ENCODE peak calls at places on chromosomes 16 and 17, in six cellular contexts. E, D, P, A, B and R are unnamed samples. For H3K4me1, the result is how much of the 10 kb centered on the place peaks cover.

GRCh38 chr17:61579961-61580360 is 11.1 kb downstream of the NACA2 start:
- DNase-seq in P (peak), A (no peak), D (peak), E (peak), B (peak), R (no peak)

GRCh38 chr16:57530104-57530522 is 6.3 kb downstream of the CCDC102A start:
- DNase-seq in P (peak), A (no peak), B (no peak), E (no peak), D (peak), R (peak)

GRCh38 chr17:75876190-75876937 is 2.0 kb downstream of the TRIM47 start:
- DNase-seq in E (peak), A (peak), P (peak), D (peak), B (peak), R (peak)

GRCh38 chr16:15790458-15790857 is 66.4 kb downstream of the MYH11 start:
- DNase-seq in P (no peak), A (no peak), E (no peak), D (no peak), B (no peak), R (no peak)

GRCh38 chr17:59804910-59805381 is 87.8 kb downstream of the TUBD1 start:
- DNase-seq in P (peak), A (no peak), B (no peak), E (no peak), D (no peak), R (no peak)

GRCh38 chr17:49580055-49580721 is 4.5 kb downstream of the NXPH3 start:
- DNase-seq in B (no peak), E (no peak), D (no peak), A (no peak), P (no peak), R (no peak)

GRCh38 chr17:77491921-77492445 is 351.2 kb downstream of the SEC14L1 start:
- DNase-seq in E (peak), P (no peak), B (no peak), A (no peak), D (no peak), R (peak)

GRCh38 chr17:2084129-2084765 is 29.3 kb downstream of the HIC1 start:
- DNase-seq in P (peak), B (no peak), E (no peak), D (peak), A (no peak), R (no peak)

GRCh38 chr17:60493847-60494321 is 32.2 kb downstream of the APPBP2 start:
- DNase-seq in B (no peak), P (peak), E (no peak), D (no peak), A (no peak), R (no peak)

GRCh38 chr17:80599546-80600305 is 55.1 kb downstream of the RPTOR start:
- DNase-seq in P (peak), B (no peak), A (no peak), D (peak), E (no peak), R (no peak)

GRCh38 chr17:20008242-20009051 is 712 bp upstream of the SPECC1 start:
- DNase-seq in D (peak), B (peak), P (peak), E (no peak), A (no peak), R (no peak)

DNA sequence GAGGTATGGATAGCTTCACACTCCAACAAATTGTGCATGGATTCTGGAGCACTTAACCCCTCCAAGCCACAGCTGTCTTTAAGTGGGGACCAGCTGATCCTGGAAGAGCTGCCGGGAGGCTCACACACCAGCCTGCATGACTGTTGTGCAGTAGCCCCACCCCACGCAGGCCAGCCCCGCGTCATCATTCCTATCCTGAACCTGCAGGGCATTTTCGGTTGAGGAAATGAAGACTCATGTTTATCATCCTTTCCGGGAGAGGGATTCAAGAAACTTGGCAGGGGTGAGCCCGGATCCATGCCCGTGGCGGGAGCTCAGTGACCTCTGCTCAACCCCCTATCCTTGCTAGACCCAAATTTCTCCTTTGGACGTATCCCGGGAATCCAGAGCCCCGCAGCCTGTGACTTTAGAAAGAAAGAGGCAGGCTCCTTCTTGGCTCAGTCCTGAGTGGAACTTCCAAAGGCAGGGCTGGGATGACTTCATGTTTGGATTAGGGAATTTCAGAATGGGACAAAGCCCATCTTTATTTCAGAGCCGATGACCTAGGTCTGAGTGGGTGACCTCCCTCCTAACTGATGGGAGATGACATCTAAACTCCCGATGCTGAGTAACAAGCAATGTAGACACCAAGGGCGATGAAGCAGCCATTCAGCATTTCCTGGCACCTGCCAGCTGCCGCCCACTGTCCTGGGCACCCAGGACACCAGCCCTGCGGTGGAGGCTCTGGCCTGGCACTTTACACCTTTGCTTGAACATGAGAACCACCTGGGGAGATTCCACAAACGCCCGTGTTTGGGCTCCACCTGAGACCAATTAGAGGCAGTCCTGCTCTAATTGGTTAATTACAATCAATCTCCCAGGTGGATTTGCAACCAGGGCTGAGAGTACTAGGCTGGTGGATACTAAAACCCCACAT is 43.3 kb upstream of the CMIP start:
- DNase-seq in A (peak), P (peak), B (no peak), E (no peak), D (no peak), R (no peak)
- TF ChIP-seq EZH2phosphoT487 in A (no peak), P (no peak), B (no peak), E (no peak), D (no peak), R (no peak)

GRCh38 chr17:39073353-39073752 is 78.1 kb downstream of the PLXDC1 start:
- DNase-seq in P (no peak), B (no peak), A (no peak), E (no peak), D (no peak), R (no peak)

GRCh38 chr17:39077252-39077651 is 74.2 kb downstream of the PLXDC1 start:
- DNase-seq in E (no peak), B (no peak), P (no peak), D (no peak), A (no peak), R (no peak)

GRCh38 chr17:39069114-39069756 is 82.2 kb downstream of the PLXDC1 start:
- DNase-seq in B (peak), E (peak), D (peak), P (peak), A (no peak), R (peak)

GRCh38 chr17:39073916-39074315 is 77.5 kb downstream of the PLXDC1 start:
- DNase-seq in B (no peak), D (no peak), P (no peak), A (no peak), E (no peak), R (no peak)

GRCh38 chr17:39071573-39071972 is 79.9 kb downstream of the PLXDC1 start:
- DNase-seq in E (no peak), A (no peak), P (no peak), B (no peak), D (no peak), R (no peak)
- H3K27ac ChIP-seq in E (no peak), A (no peak), P (no peak), B (no peak), D (no peak), R (no peak)

GRCh38 chr16:8847623-8848022 is 21.2 kb downstream of the CARHSP1 start:
- DNase-seq in P (no peak), B (no peak), E (no peak), A (no peak), D (peak), R (no peak)
- H3K4me1 ChIP-seq in P (under half), B (under half), E (under half), A (under half), D (under half), R (under half)

DNA sequence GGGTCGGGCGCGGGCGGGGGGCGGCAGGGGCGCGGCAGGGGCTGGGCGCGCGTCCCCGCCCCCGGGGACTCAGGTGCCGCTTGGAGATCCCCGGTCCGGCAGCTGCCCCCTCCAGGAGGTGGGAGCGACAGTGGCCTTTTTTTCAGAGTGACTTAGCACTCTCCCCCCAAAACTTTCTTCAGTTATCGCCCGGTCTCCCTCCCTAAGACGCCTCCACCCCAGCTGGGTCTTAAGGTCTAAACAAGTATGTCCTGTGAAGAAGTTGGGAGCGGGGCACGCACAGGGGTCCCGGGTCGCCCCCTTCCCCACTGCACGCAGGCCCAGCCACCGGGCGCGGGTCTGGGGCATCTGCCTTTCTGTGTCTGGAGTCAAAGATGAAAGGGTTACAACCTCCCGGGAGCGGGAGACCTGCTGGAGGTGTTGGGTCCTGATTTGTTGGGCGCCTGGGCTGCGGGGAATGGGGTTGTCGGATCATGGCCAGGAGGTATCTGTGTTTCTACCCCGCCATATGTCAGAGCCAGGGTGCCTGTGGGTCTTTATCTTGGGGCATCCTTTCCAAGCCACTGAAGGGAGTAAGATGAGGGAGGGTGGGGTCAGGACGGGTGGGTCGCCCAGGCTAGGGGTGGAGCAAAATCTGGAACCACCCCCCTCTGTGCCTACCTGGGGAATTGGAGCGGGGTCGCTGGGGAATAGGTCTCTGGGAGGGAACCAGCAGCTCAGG is 748 bp downstream of the FMNL1 start:
- DNase-seq in P (no peak), A (no peak), E (peak), B (peak), D (no peak), R (peak)
- TF ChIP-seq EZH2phosphoT487 in P (no peak), A (no peak), E (no peak), B (no peak), D (no peak), R (no peak)

DNA sequence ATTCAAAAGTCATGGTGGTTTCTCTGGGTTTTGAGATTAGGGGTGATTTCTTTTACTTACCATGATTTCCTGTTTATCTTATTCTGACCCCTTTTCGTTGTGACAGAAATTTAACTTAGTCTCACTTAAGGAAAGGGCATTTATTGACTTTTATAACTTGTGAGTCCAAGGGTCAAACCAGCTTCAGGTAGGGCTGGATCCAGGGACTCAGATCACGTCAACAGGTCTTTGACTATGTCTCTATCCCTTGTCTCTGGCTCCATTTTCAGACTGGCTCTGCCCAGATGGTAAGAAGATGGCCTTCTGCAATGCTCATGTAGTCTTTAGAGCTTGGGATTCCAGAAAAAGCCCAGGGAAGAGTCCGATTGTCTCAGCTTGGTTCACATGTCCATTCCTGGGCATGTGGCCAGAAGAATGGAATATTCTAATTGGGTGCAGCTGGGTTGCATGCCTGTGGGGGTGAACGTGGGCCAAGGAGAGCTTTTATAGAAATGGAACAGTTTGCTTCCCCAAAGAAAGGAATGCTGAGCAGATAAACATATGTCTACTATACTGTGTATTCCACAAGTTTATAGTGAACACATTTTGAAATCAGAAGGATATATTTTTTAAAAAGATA is 13.4 kb downstream of the USP43 start:
- DNase-seq in P (peak), E (no peak), B (no peak), A (no peak), D (peak), R (no peak)
- H3K27ac ChIP-seq in P (no peak), E (no peak), B (no peak), A (no peak), D (peak), R (no peak)

GRCh38 chr17:17690156-17690737 is 9.0 kb downstream of the RAI1 start:
- DNase-seq in B (no peak), P (no peak), E (no peak), D (no peak), A (no peak), R (no peak)
- H3K4me1 ChIP-seq in B (under half), P (under half), E (under half), D (half or more), A (half or more), R (half or more)

GRCh38 chr16:11896776-11897175 is 19.0 kb downstream of the GSPT1 start:
- DNase-seq in A (no peak), P (peak), B (no peak), E (no peak), D (no peak), R (no peak)
- TF ChIP-seq EZH2phosphoT487 in A (no peak), P (no peak), B (no peak), E (no peak), D (no peak), R (no peak)

DNA sequence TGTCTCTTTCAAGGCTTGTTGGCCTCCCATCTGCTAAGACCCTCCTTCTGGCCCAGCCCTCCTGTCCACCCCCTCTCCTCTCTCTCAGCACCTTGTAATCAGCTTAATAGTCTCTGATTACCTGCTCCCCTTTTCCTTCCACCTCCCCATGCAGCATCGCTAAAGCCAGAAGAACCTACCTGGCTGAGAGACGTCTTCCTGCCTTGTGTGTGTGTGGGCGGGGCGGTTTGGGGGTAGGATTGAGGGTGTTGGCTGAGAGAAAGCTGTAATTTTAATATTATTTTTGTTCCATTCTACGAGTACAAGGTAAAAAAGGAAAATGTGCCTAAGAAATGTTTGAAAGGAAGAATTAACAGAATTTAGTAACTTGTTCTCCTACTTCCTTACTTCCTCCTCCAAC is 3.4 kb downstream of the DNAH9 start:
- DNase-seq in A (no peak), B (no peak), D (no peak), E (no peak), P (no peak), R (no peak)
- H3K27ac ChIP-seq in A (no peak), B (no peak), D (no peak), E (no peak), P (no peak), R (no peak)